ENCODE peak calls at places on chromosomes 12 and 14, in four cellular contexts. T, J, R and W are unnamed samples.
A peak's percentile ranks its signal among the peaks of the same experiment; 100 is the strongest.

GRCh38 chr12:60266381-60266852 is 670.6 kb downstream of the SLC16A7 start:
- DNase-seq in J (no peak), T (peak; percentile 56), R (peak; percentile 55), W (no peak)

GRCh38 chr12:103093499-103094106 is 136.1 kb downstream of the ASCL1 start:
- DNase-seq in J (no peak), T (no peak), R (no peak), W (no peak)

GRCh38 chr14:94888108-94888507 is 118.2 kb upstream of the GSC start:
- DNase-seq in J (no peak), T (no peak), R (no peak), W (no peak)

GRCh38 chr12:62458626-62459025 is 8.0 kb upstream of the MON2 start:
- DNase-seq in J (no peak), T (no peak), R (no peak), W (no peak)

GRCh38 chr14:67643671-67644070 is 24.0 kb downstream of the ARG2 start:
- DNase-seq in J (no peak), R (no peak), T (no peak), W (no peak)

GRCh38 chr12:92155733-92156132 is 10.1 kb upstream of the BTG1 start:
- DNase-seq in J (no peak), R (no peak), T (no peak), W (no peak)

GRCh38 chr14:51963164-51963733 is 26.1 kb upstream of the RTRAF start:
- DNase-seq in T (peak; percentile 78), J (no peak), R (no peak), W (no peak)

GRCh38 chr12:123094349-123095073 is 56.4 kb downstream of the PITPNM2 start:
- DNase-seq in R (peak; percentile 60), T (peak; percentile 82), J (peak; percentile 82), W (no peak)

GRCh38 chr12:332581-333205 is 56.4 kb downstream of the KDM5A start:
- DNase-seq in J (no peak), T (peak; percentile 49), R (no peak), W (no peak)

GRCh38 chr12:124314207-124314606 is 19.3 kb downstream of the RFLNA start:
- DNase-seq in T (no peak), J (no peak), R (no peak), W (no peak)

GRCh38 chr14:76954371-76954770 is 74.1 kb downstream of the IRF2BPL start:
- DNase-seq in T (no peak), R (no peak), J (no peak), W (no peak)
- TF ChIP-seq CTCF in T (no peak), R (no peak), J (no peak), W (no peak)

GRCh38 chr14:77799863-77800730 is at the start of gene ADCK1:
- DNase-seq in J (peak; percentile 80), R (peak; percentile 24), T (peak; percentile 83), W (peak; percentile 96)
- TF ChIP-seq CTCF in J (peak; percentile 26), R (peak; percentile 53), T (peak; percentile 63), W (peak; percentile 72)

DNA sequence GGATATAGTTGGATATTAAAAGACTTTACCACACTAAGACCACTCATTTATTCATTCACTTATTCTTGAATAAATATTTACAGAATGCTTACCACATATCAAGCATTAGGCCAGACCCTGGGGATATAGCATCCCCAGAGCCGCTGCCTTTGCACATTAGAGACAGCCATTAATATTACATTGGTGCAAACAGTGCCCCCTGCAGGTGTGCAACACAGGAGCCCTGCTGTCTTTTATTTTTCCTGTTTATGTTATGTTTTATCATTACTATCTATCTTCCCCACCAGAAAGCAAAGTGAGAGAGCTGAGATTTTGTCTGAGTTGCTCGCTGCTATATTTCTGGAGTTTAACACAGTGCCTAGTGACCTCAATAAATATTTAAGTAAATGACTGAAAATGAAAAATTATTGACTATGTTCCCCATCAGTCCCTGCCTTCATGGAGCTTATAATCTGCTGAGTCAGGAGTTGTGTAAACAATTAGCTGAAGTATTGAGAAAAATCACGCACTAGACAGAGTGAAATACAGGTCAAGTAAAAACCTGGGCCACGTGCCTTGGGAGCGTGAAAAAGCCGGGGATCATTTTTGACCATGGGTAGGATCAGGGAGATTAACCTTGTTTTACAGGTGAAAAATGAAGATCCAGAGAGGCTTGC is 301.6 kb downstream of the PCNX1 start:
- DNase-seq in T (no peak), R (no peak), J (no peak), W (no peak)
- TF ChIP-seq CTCF in T (no peak), R (peak; percentile 10), J (no peak), W (peak; percentile 43)

GRCh38 chr12:113826805-113827204 is 139.3 kb downstream of the RBM19 start:
- DNase-seq in T (no peak), R (no peak), J (no peak), W (no peak)
- TF ChIP-seq CTCF in T (peak; percentile 11), R (peak; percentile 19), J (no peak), W (no peak)

GRCh38 chr12:88578274-88578673 is 2.0 kb downstream of the KITLG start:
- DNase-seq in R (no peak), J (no peak), T (no peak), W (no peak)

GRCh38 chr12:88579572-88579940 is 715 bp downstream of the KITLG start:
- DNase-seq in J (peak; percentile 59), T (peak; percentile 54), R (no peak), W (no peak)

GRCh38 chr12:88577537-88577936 is 2.7 kb downstream of the KITLG start:
- DNase-seq in R (no peak), T (no peak), J (no peak), W (no peak)

GRCh38 chr12:88579941-88580871 is at the start of gene KITLG:
- DNase-seq in T (peak; percentile 93), R (peak; percentile 77), J (peak; percentile 80), W (peak; percentile 91)

DNA sequence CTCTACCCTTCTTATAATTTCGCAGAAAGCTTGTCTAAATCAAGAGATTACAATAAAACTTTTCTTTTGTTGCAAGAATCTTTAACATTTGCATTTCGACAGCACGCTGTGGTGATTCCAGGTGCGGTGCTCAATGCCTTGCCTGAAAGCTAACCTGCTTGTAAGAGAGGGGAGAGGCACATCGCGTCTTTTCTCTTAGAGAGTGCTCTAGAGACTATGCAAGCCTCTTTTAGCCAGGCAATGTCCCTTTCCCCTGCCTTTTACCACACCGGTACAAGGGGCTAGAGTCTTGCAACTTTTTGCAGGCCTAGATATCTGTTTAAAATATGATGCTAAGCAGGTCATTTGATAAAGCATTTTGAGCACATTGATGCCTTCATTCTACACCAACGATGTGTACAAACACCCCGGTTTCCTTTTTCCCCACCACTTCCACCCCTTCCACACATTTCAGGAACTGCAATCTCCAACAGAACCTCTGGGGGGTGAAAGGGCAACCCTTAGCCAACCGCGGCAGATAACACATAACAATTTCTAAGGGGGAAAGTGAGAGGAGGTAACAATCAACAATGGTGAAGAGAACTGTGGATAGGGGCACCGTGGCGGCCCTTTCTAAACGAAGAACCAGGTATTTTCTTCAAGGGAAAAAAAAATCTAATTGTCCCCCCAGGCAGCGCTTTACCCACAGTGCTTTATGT is 1.3 kb downstream of the KITLG start:
- DNase-seq in T (no peak), R (no peak), J (no peak), W (no peak)
- TF ChIP-seq CTCF in T (peak; percentile 39), R (peak; percentile 57), J (peak; percentile 31), W (peak; percentile 61)

GRCh38 chr12:65703176-65703575 is 121.1 kb upstream of the HMGA2 start:
- DNase-seq in R (no peak), T (no peak), J (no peak), W (no peak)

GRCh38 chr12:65696227-65696626 is 128.1 kb upstream of the HMGA2 start:
- DNase-seq in R (no peak), T (no peak), J (no peak), W (no peak)

GRCh38 chr12:65695077-65695865 is 129.0 kb upstream of the HMGA2 start:
- DNase-seq in T (peak; percentile 95), J (peak; percentile 75), R (peak; percentile 93), W (no peak)

DNA sequence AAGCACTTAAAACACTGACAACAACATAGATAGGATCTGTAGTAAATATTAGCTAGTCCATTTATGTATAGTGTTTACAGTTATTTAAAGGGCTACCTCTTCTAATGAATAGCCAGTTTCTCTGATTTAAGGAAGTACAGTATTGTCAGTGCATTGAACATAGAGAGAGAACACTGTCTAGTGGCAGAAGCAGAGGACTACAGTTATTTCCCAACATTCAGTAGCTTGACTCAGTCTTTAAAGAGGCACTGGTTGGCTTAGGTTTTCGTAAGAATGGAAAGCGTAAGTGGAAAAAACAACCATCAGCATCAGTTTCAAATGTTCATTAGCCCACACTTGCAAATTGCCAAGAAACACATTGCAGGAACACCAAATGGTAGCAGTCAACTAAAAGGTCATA is 125.0 kb upstream of the HMGA2 start:
- DNase-seq in R (no peak), T (peak; percentile 81), J (no peak), W (no peak)
- TF ChIP-seq CTCF in R (peak; percentile 45), T (peak; percentile 53), J (no peak), W (peak; percentile 74)

GRCh38 chr14:65170768-65171251 is 68.5 kb upstream of the MAX start:
- DNase-seq in T (peak; percentile 88), J (no peak), R (peak; percentile 36), W (no peak)
- TF ChIP-seq CTCF in T (peak; percentile 70), J (no peak), R (peak; percentile 58), W (peak; percentile 75)

GRCh38 chr14:29419736-29420135 is 507.9 kb downstream of the PRKD1 start:
- DNase-seq in R (no peak), T (no peak), J (no peak), W (no peak)

GRCh38 chr14:29426083-29426482 is 501.6 kb downstream of the PRKD1 start:
- DNase-seq in T (no peak), J (no peak), R (no peak), W (no peak)

GRCh38 chr14:29421156-29421728 is 506.4 kb downstream of the PRKD1 start:
- DNase-seq in T (no peak), J (no peak), R (no peak), W (no peak)
- TF ChIP-seq CTCF in T (no peak), J (no peak), R (no peak), W (no peak)

DNA sequence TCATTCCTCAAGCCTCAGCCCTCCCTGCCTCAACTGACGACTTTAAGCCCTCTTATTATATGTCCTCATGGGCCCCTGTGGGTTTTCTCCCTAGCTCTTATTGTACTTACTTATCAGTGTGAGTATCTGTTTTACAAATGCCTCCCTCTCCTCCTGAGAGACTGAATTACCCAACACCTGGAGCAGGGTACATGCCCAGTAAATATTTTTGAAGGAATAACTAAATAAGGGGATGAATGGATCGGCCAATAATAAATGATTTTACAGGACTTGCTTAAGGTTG is 95.8 kb upstream of the SLC35F4 start:
- DNase-seq in T (no peak), R (no peak), J (no peak), W (no peak)
- TF ChIP-seq CTCF in T (no peak), R (no peak), J (no peak), W (no peak)